ENCODE peak calls at places on chromosomes 7 and 10, in four cellular contexts. J, F, P and X are unnamed samples.

GRCh38 chr10:125023862-125024495 is 82.1 kb downstream of the ZRANB1 start:
- DNase-seq in F (no peak), P (peak; percentile 87), J (no peak), X (peak; percentile 81)

GRCh38 chr7:50359258-50359994 is 54.9 kb downstream of the IKZF1 start:
- DNase-seq in F (no peak), J (no peak), P (no peak), X (no peak)

GRCh38 chr7:56007891-56008290 is 43.4 kb downstream of the PSPH start:
- DNase-seq in J (no peak), F (no peak), P (no peak), X (no peak)

GRCh38 chr7:92644406-92645113 is 54.4 kb upstream of the FAM133B start:
- DNase-seq in P (peak; percentile 87), J (peak; percentile 32), F (peak; percentile 57), X (no peak)

GRCh38 chr7:70679666-70680065 is 452.3 kb upstream of the GALNT17 start:
- DNase-seq in J (no peak), P (no peak), F (no peak), X (no peak)

GRCh38 chr7:54397836-54398612 is 144.2 kb upstream of the VSTM2A start:
- DNase-seq in F (no peak), P (no peak), J (no peak), X (no peak)

GRCh38 chr7:79988642-79989041 is 146.0 kb upstream of the GNAI1 start:
- DNase-seq in P (no peak), J (no peak), F (peak; percentile 44), X (no peak)

GRCh38 chr10:132909491-132910071 is 32.8 kb downstream of the CFAP46 start:
- DNase-seq in J (no peak), F (no peak), P (no peak), X (no peak)

GRCh38 chr10:129689681-129690080 is 222.6 kb downstream of the MGMT start:
- DNase-seq in P (no peak), J (no peak), F (peak; percentile 98), X (no peak)

GRCh38 chr7:33645096-33645495 is 260.2 kb upstream of the BMPER start:
- DNase-seq in J (no peak), P (no peak), F (peak; percentile 53), X (no peak)

GRCh38 chr7:133923974-133924373 is 203.2 kb upstream of the LRGUK start:
- DNase-seq in F (no peak), J (no peak), P (no peak), X (no peak)

GRCh38 chr7:149456770-149457421 is 4.0 kb downstream of the ZNF777 start:
- DNase-seq in F (no peak), J (no peak), P (no peak), X (no peak)

GRCh38 chr10:88042162-88043100 is 179.0 kb downstream of the PTEN start:
- DNase-seq in P (no peak), J (peak; percentile 92), F (peak; percentile 78), X (peak; percentile 8)

GRCh38 chr7:672891-673290 is 53.6 kb upstream of the DNAAF5 start:
- DNase-seq in F (no peak), P (no peak), J (no peak), X (no peak)

GRCh38 chr7:90689256-90689655 is 93.1 kb downstream of the CDK14 start:
- DNase-seq in F (no peak), J (no peak), P (no peak), X (no peak)

GRCh38 chr10:123272171-123272570 is 118.0 kb downstream of the BUB3 start:
- DNase-seq in J (peak; percentile 12), P (no peak), F (no peak), X (no peak)